ENCODE peak calls at places on chromosomes 6 and 20, in nine cellular contexts. N, O, P, J, U, S, D, A and Z are unnamed samples.

GRCh38 chr6:54335871-54336270 is 27.6 kb downstream of the TINAG start:
- DNase-seq in N (no peak), O (no peak), P (no peak), J (peak), U (peak), S (peak), D (no peak), A (no peak), Z (no peak)

GRCh38 chr6:149138093-149138492 is 179.4 kb upstream of the TAB2 start:
- DNase-seq in N (no peak), O (no peak), P (no peak), J (no peak), U (no peak), S (no peak), D (no peak), A (no peak), Z (no peak)

GRCh38 chr6:165308926-165309731 is at the start of gene C6orf118:
- DNase-seq in N (peak), O (no peak), P (peak), J (peak), U (no peak), S (no peak), D (peak), A (no peak), Z (peak)

GRCh38 chr6:64683682-64684081 is 1023.3 kb downstream of the EYS start:
- DNase-seq in N (no peak), O (no peak), P (peak), J (peak), U (no peak), S (no peak), D (no peak), A (no peak), Z (peak)

GRCh38 chr6:22613695-22614094 is 44.3 kb downstream of the HDGFL1 start:
- DNase-seq in N (no peak), O (no peak), P (no peak), J (peak), U (peak), S (peak), D (no peak), A (no peak), Z (no peak)

GRCh38 chr6:3305216-3305565 is 46.4 kb downstream of the PSMG4 start:
- DNase-seq in N (no peak), O (no peak), P (no peak), J (no peak), U (no peak), S (no peak), D (no peak), A (no peak), Z (no peak)

GRCh38 chr20:38173237-38174156 is 8.4 kb upstream of the TGM2 start:
- DNase-seq in N (no peak), O (peak), P (no peak), J (peak), U (peak), S (peak), D (peak), A (no peak), Z (no peak)

GRCh38 chr6:45445749-45446454 is 68.2 kb upstream of the SUPT3H start:
- DNase-seq in N (no peak), O (no peak), P (no peak), J (peak), U (peak), S (peak), D (peak), A (peak), Z (peak)

GRCh38 chr6:8131265-8131897 is 29.0 kb upstream of the EEF1E1 start:
- DNase-seq in N (peak), O (no peak), P (peak), J (peak), U (peak), S (no peak), D (peak), A (no peak), Z (peak)

GRCh38 chr20:58571942-58572666 is 56.9 kb upstream of the APCDD1L start:
- DNase-seq in N (no peak), O (no peak), P (no peak), J (peak), U (no peak), S (no peak), D (no peak), A (no peak), Z (no peak)

GRCh38 chr20:41508335-41508734 is 109.8 kb downstream of the CHD6 start:
- DNase-seq in N (no peak), O (no peak), P (no peak), J (no peak), U (no peak), S (no peak), D (no peak), A (no peak), Z (peak)

GRCh38 chr20:39880890-39881289 is 808.1 kb downstream of the MAFB start:
- DNase-seq in N (no peak), O (no peak), P (no peak), J (no peak), U (peak), S (no peak), D (no peak), A (no peak), Z (no peak)

GRCh38 chr6:108168501-108168979 is 2.7 kb downstream of the NR2E1 start:
- DNase-seq in N (peak), O (no peak), P (peak), J (peak), U (peak), S (no peak), D (peak), A (no peak), Z (peak)

GRCh38 chr6:161584051-161584450 is 310.2 kb upstream of the AGPAT4 start:
- DNase-seq in N (no peak), O (no peak), P (no peak), J (peak), U (peak), S (no peak), D (no peak), A (no peak), Z (no peak)

GRCh38 chr20:56442381-56443365 is 25.8 kb upstream of the RTF2 start:
- DNase-seq in N (no peak), O (no peak), P (no peak), J (no peak), U (no peak), S (no peak), D (no peak), A (no peak), Z (no peak)

GRCh38 chr20:53870426-53871199 is 199.8 kb downstream of the BCAS1 start:
- DNase-seq in N (no peak), O (no peak), P (no peak), J (no peak), U (peak), S (no peak), D (peak), A (no peak), Z (no peak)

GRCh38 chr20:5397418-5397817 is 80.7 kb upstream of the PROKR2 start:
- DNase-seq in N (no peak), O (no peak), P (no peak), J (peak), U (peak), S (no peak), D (peak), A (no peak), Z (no peak)

GRCh38 chr20:3282271-3283221 is 43.6 kb upstream of the SLC4A11 start:
- DNase-seq in N (no peak), O (no peak), P (no peak), J (no peak), U (no peak), S (no peak), D (no peak), A (no peak), Z (no peak)

GRCh38 chr6:117441824-117442264 is 16.1 kb upstream of the ROS1 start:
- DNase-seq in N (no peak), O (no peak), P (no peak), J (peak), U (peak), S (no peak), D (peak), A (no peak), Z (no peak)

GRCh38 chr20:17684077-17684888 is 2.2 kb upstream of the RRBP1 start:
- DNase-seq in N (no peak), O (no peak), P (no peak), J (no peak), U (no peak), S (no peak), D (no peak), A (no peak), Z (no peak)

GRCh38 chr6:163756079-163756478 is 341.6 kb downstream of the QKI start:
- DNase-seq in N (no peak), O (no peak), P (no peak), J (no peak), U (no peak), S (peak), D (no peak), A (no peak), Z (no peak)

GRCh38 chr20:10093087-10093591 is 58.4 kb downstream of the ANKEF1 start:
- DNase-seq in N (no peak), O (no peak), P (no peak), J (peak), U (peak), S (no peak), D (peak), A (no peak), Z (no peak)

GRCh38 chr20:50295762-50296449 is 105.3 kb downstream of the CEBPB start:
- DNase-seq in N (no peak), O (no peak), P (no peak), J (no peak), U (no peak), S (no peak), D (peak), A (no peak), Z (no peak)

GRCh38 chr20:36405255-36405654 is 99.1 kb downstream of the DLGAP4 start:
- DNase-seq in N (no peak), O (no peak), P (no peak), J (no peak), U (peak), S (no peak), D (no peak), A (no peak), Z (no peak)

GRCh38 chr20:47551240-47551639 is 49.6 kb downstream of the NCOA3 start:
- DNase-seq in N (no peak), O (no peak), P (no peak), J (no peak), U (no peak), S (no peak), D (no peak), A (no peak), Z (no peak)

GRCh38 chr6:139962663-139963314 is 588.3 kb upstream of the CITED2 start:
- DNase-seq in N (no peak), O (no peak), P (no peak), J (no peak), U (no peak), S (no peak), D (no peak), A (no peak), Z (no peak)

GRCh38 chr6:109460161-109460830 is 4.7 kb upstream of the MICAL1 start:
- DNase-seq in N (no peak), O (no peak), P (no peak), J (no peak), U (no peak), S (no peak), D (no peak), A (no peak), Z (no peak)

GRCh38 chr20:45433316-45433715 is 17.4 kb downstream of the PIGT start:
- DNase-seq in N (no peak), O (no peak), P (no peak), J (peak), U (peak), S (peak), D (no peak), A (no peak), Z (no peak)

GRCh38 chr6:25056130-25056529 is 120.4 kb upstream of the RIPOR2 start:
- DNase-seq in N (no peak), O (no peak), P (no peak), J (no peak), U (no peak), S (no peak), D (no peak), A (no peak), Z (no peak)

GRCh38 chr6:296151-297122 is 4.2 kb downstream of the DUSP22 start:
- DNase-seq in N (no peak), O (no peak), P (no peak), J (peak), U (peak), S (no peak), D (no peak), A (peak), Z (no peak)

GRCh38 chr6:139490482-139490881 is 116.0 kb upstream of the CITED2 start:
- DNase-seq in N (no peak), O (no peak), P (no peak), J (no peak), U (peak), S (no peak), D (no peak), A (no peak), Z (no peak)

GRCh38 chr6:16684896-16685554 is 76.2 kb downstream of the ATXN1 start:
- DNase-seq in N (no peak), O (peak), P (no peak), J (peak), U (peak), S (no peak), D (peak), A (no peak), Z (no peak)

GRCh38 chr6:3444276-3445088 is 12.4 kb downstream of the SLC22A23 start:
- DNase-seq in N (no peak), O (no peak), P (no peak), J (no peak), U (no peak), S (no peak), D (no peak), A (no peak), Z (no peak)

GRCh38 chr6:164690702-164691500 is 618.5 kb downstream of the C6orf118 start:
- DNase-seq in N (no peak), O (no peak), P (no peak), J (no peak), U (no peak), S (no peak), D (no peak), A (no peak), Z (no peak)

DNA sequence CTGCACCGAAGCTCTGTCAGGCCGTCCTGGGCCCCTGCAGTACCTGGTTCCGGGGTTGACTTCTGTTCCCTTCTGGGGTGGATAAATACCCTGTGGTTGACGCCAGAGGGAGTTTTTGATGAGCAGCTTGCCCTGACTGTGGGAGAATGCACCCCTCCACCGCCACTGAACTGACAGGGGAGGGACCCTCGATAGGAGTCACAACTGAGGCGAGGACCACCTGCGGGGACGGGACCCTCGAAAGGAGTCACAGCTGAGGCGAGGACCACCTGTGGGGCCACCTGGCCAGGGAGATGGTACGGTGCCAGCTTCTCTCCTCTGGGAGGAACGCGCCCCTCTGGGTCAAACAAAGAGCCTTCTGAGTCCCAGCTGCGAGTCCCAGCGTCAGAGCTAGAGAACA is 100.1 kb upstream of the FRMD1 start:
- DNase-seq in N (no peak), O (no peak), P (no peak), J (no peak), U (no peak), S (no peak), D (no peak), A (peak), Z (no peak)
- TF ChIP-seq CTCF in N (no peak), O (no peak), P (no peak), J (no peak), U (no peak), S (no peak), D (no peak), A (no peak), Z (no peak)

GRCh38 chr6:73942581-73942980 is 246.6 kb downstream of the CD109 start:
- DNase-seq in N (no peak), O (no peak), P (no peak), J (no peak), U (peak), S (no peak), D (peak), A (no peak), Z (no peak)
- TF ChIP-seq CTCF in N (no peak), O (no peak), P (no peak), J (no peak), U (no peak), S (no peak), D (peak), A (no peak), Z (no peak)

GRCh38 chr20:20174089-20174835 is 121.9 kb downstream of the CFAP61 start:
- DNase-seq in N (no peak), O (no peak), P (no peak), J (no peak), U (no peak), S (no peak), D (no peak), A (no peak), Z (no peak)
- TF ChIP-seq CTCF in N (no peak), O (no peak), P (no peak), J (no peak), U (no peak), S (no peak), D (no peak), A (no peak), Z (no peak)

DNA sequence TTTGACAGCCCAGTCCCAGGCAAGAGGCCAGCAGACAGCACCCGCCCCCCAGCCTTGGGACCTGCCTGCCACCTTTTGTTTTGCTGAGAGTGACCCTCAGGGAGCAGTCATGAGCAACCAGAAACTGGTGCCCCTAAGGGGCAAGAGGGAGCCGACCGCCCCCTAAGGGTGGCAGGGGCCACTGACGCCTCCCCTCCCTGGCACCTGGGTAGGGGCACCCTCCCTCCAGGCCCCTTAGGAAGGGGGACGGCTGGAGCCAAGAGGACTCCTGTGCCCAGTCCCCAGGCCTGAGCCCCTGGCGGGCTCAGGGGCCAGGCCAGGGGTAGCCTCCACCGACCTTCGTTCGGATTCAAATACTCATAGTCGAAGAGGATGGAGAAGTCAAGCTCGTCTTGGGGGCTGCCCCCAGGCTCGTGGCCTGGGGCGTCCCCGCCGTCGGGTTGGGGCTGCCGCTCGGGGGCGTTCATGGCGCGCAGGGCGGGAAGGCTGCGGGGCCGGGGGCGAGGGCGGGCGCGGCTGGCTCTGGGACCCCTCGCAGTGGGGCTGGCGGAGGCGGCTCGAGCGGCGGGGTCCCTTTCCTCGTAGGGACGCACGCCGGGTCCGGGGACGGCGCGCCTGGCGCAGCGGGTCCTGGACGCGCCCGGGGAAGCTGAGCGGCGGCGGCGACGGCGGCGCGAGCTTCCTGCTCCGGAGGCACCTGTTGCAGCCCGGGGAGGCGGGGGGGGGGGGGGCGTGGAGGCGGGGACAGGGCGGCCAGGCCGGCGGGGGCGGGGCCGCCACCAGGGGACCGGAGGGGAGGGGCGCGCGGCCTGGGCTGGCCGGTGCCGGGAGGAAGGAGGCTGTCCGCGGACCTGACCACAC is at the start of gene NFATC2:
- DNase-seq in N (peak), O (no peak), P (peak), J (no peak), U (no peak), S (no peak), D (peak), A (no peak), Z (peak)
- TF ChIP-seq CTCF in N (no peak), O (no peak), P (no peak), J (no peak), U (no peak), S (no peak), D (peak), A (no peak), Z (no peak)